ENCODE peak calls at places on chromosomes 4 and X, in nine cellular contexts. One of them, this sample, is unnamed.

GRCh38 chr4:27048350-27049100 is 187.9 kb downstream of the STIM2 start:
- DNase-seq in PC-3: peak
- DNase-seq in NCI-H1930: peak
- DNase-seq in AG08395: peak
- DNase-seq in IMR-90: peak
- DNase-seq in GM13976: peak
- DNase-seq in NCI-H1417: peak
- DNase-seq in Panc1: peak
- DNase-seq in glutamatergic neuron: no peak
- DNase-seq in this sample: peak

GRCh38 chr4:44422912-44423311 is 25.7 kb downstream of the KCTD8 start:
- DNase-seq in PC-3: no peak
- DNase-seq in NCI-H1930: no peak
- DNase-seq in AG08395: no peak
- DNase-seq in IMR-90: no peak
- DNase-seq in GM13976: no peak
- DNase-seq in NCI-H1417: no peak
- DNase-seq in Panc1: no peak
- DNase-seq in glutamatergic neuron: no peak
- DNase-seq in this sample: no peak

GRCh38 chr4:91734682-91735081 is 569.1 kb upstream of the GRID2 start:
- DNase-seq in PC-3: peak
- DNase-seq in NCI-H1930: no peak
- DNase-seq in AG08395: no peak
- DNase-seq in IMR-90: no peak
- DNase-seq in GM13976: no peak
- DNase-seq in NCI-H1417: peak
- DNase-seq in Panc1: no peak
- DNase-seq in glutamatergic neuron: no peak
- DNase-seq in this sample: peak

GRCh38 chr4:41369680-41370079 is 113.0 kb downstream of the UCHL1 start:
- DNase-seq in PC-3: no peak
- DNase-seq in NCI-H1930: no peak
- DNase-seq in AG08395: no peak
- DNase-seq in IMR-90: no peak
- DNase-seq in GM13976: no peak
- DNase-seq in NCI-H1417: peak
- DNase-seq in Panc1: no peak
- DNase-seq in glutamatergic neuron: no peak
- DNase-seq in this sample: peak

GRCh38 chr4:139223682-139224317 is 46.8 kb upstream of the ELF2 start:
- DNase-seq in PC-3: peak
- DNase-seq in NCI-H1930: no peak
- DNase-seq in AG08395: peak
- DNase-seq in IMR-90: peak
- DNase-seq in GM13976: no peak
- DNase-seq in NCI-H1417: no peak
- DNase-seq in Panc1: no peak
- DNase-seq in glutamatergic neuron: no peak
- DNase-seq in this sample: no peak

GRCh38 chr4:85836588-85836987 is 361.6 kb downstream of the ARHGAP24 start:
- DNase-seq in PC-3: no peak
- DNase-seq in NCI-H1930: no peak
- DNase-seq in AG08395: no peak
- DNase-seq in IMR-90: peak
- DNase-seq in GM13976: no peak
- DNase-seq in NCI-H1417: no peak
- DNase-seq in Panc1: no peak
- DNase-seq in glutamatergic neuron: no peak
- DNase-seq in this sample: no peak

GRCh38 chrX:22276781-22277180 is 4.1 kb downstream of the CBLL2 start:
- DNase-seq in PC-3: peak
- DNase-seq in NCI-H1930: no peak
- DNase-seq in AG08395: no peak
- DNase-seq in IMR-90: peak
- DNase-seq in GM13976: no peak
- DNase-seq in NCI-H1417: no peak
- DNase-seq in Panc1: no peak
- DNase-seq in glutamatergic neuron: no peak
- DNase-seq in this sample: no peak

GRCh38 chr4:83454626-83455025 is 997 bp downstream of the HELQ start:
- DNase-seq in PC-3: no peak
- DNase-seq in NCI-H1930: no peak
- DNase-seq in AG08395: peak
- DNase-seq in IMR-90: peak
- DNase-seq in GM13976: no peak
- DNase-seq in NCI-H1417: no peak
- DNase-seq in Panc1: no peak
- DNase-seq in glutamatergic neuron: no peak
- DNase-seq in this sample: no peak

GRCh38 chrX:30620980-30621716 is 32.1 kb upstream of the GK start:
- DNase-seq in PC-3: peak
- DNase-seq in NCI-H1930: no peak
- DNase-seq in AG08395: peak
- DNase-seq in IMR-90: peak
- DNase-seq in GM13976: no peak
- DNase-seq in NCI-H1417: no peak
- DNase-seq in Panc1: no peak
- DNase-seq in glutamatergic neuron: no peak
- DNase-seq in this sample: peak

GRCh38 chr4:164614999-164615398 is 138.9 kb upstream of the SMIM31 start:
- DNase-seq in PC-3: peak
- DNase-seq in NCI-H1930: no peak
- DNase-seq in AG08395: no peak
- DNase-seq in IMR-90: no peak
- DNase-seq in GM13976: no peak
- DNase-seq in NCI-H1417: no peak
- DNase-seq in Panc1: no peak
- DNase-seq in glutamatergic neuron: no peak
- DNase-seq in this sample: no peak

GRCh38 chr4:7654550-7655266 is 220.0 kb upstream of the PSAPL1 start:
- DNase-seq in PC-3: no peak
- DNase-seq in NCI-H1930: no peak
- DNase-seq in AG08395: no peak
- DNase-seq in IMR-90: no peak
- DNase-seq in GM13976: no peak
- DNase-seq in NCI-H1417: peak
- DNase-seq in Panc1: no peak
- DNase-seq in glutamatergic neuron: no peak
- DNase-seq in this sample: no peak

GRCh38 chrX:1178580-1179057 is 33.8 kb downstream of the CRLF2 start:
- DNase-seq in PC-3: peak
- DNase-seq in NCI-H1930: no peak
- DNase-seq in AG08395: no peak
- DNase-seq in IMR-90: no peak
- DNase-seq in GM13976: no peak
- DNase-seq in NCI-H1417: peak
- DNase-seq in Panc1: no peak
- DNase-seq in glutamatergic neuron: no peak
- DNase-seq in this sample: no peak

GRCh38 chr4:169870507-169870906 is 112.8 kb upstream of the HPF1 start:
- DNase-seq in PC-3: no peak
- DNase-seq in NCI-H1930: no peak
- DNase-seq in AG08395: no peak
- DNase-seq in IMR-90: no peak
- DNase-seq in GM13976: no peak
- DNase-seq in NCI-H1417: peak
- DNase-seq in Panc1: no peak
- DNase-seq in glutamatergic neuron: no peak
- DNase-seq in this sample: no peak

GRCh38 chr4:177681902-177682301 is 239.7 kb upstream of the AGA start:
- DNase-seq in PC-3: peak
- DNase-seq in NCI-H1930: no peak
- DNase-seq in AG08395: no peak
- DNase-seq in IMR-90: peak
- DNase-seq in GM13976: no peak
- DNase-seq in NCI-H1417: no peak
- DNase-seq in Panc1: no peak
- DNase-seq in glutamatergic neuron: no peak
- DNase-seq in this sample: no peak

GRCh38 chr4:74228691-74229640 is 71.0 kb downstream of the MTHFD2L start:
- DNase-seq in PC-3: peak
- DNase-seq in NCI-H1930: peak
- DNase-seq in AG08395: peak
- DNase-seq in IMR-90: peak
- DNase-seq in GM13976: peak
- DNase-seq in NCI-H1417: peak
- DNase-seq in Panc1: peak
- DNase-seq in glutamatergic neuron: peak
- DNase-seq in this sample: peak

GRCh38 chr4:26171953-26172352 is 148.9 kb upstream of the RBPJ start:
- DNase-seq in PC-3: no peak
- DNase-seq in NCI-H1930: no peak
- DNase-seq in AG08395: no peak
- DNase-seq in IMR-90: peak
- DNase-seq in GM13976: no peak
- DNase-seq in NCI-H1417: no peak
- DNase-seq in Panc1: no peak
- DNase-seq in glutamatergic neuron: no peak
- DNase-seq in this sample: peak

GRCh38 chr4:13611283-13611842 is 16.2 kb downstream of the BOD1L1 start:
- DNase-seq in PC-3: no peak
- DNase-seq in NCI-H1930: no peak
- DNase-seq in AG08395: no peak
- DNase-seq in IMR-90: peak
- DNase-seq in GM13976: peak
- DNase-seq in NCI-H1417: no peak
- DNase-seq in Panc1: no peak
- DNase-seq in glutamatergic neuron: no peak
- DNase-seq in this sample: no peak

GRCh38 chr4:7662507-7662846 is 227.7 kb upstream of the PSAPL1 start:
- DNase-seq in PC-3: no peak
- DNase-seq in NCI-H1930: no peak
- DNase-seq in AG08395: no peak
- DNase-seq in IMR-90: no peak
- DNase-seq in GM13976: no peak
- DNase-seq in NCI-H1417: no peak
- DNase-seq in Panc1: no peak
- DNase-seq in glutamatergic neuron: no peak
- DNase-seq in this sample: no peak

GRCh38 chrX:56498756-56499155 is 64.7 kb upstream of the UBQLN2 start:
- DNase-seq in PC-3: peak
- DNase-seq in NCI-H1930: no peak
- DNase-seq in AG08395: no peak
- DNase-seq in IMR-90: no peak
- DNase-seq in GM13976: no peak
- DNase-seq in NCI-H1417: no peak
- DNase-seq in Panc1: no peak
- DNase-seq in glutamatergic neuron: no peak
- DNase-seq in this sample: no peak

GRCh38 chr4:142741995-142742394 is 104.1 kb downstream of the INPP4B start:
- DNase-seq in PC-3: peak
- DNase-seq in NCI-H1930: no peak
- DNase-seq in AG08395: no peak
- DNase-seq in IMR-90: no peak
- DNase-seq in GM13976: no peak
- DNase-seq in NCI-H1417: no peak
- DNase-seq in Panc1: no peak
- DNase-seq in glutamatergic neuron: no peak
- DNase-seq in this sample: peak

GRCh38 chr4:58553679-58554078 is 1443.5 kb upstream of the IGFBP7 start:
- DNase-seq in PC-3: peak
- DNase-seq in NCI-H1930: no peak
- DNase-seq in AG08395: no peak
- DNase-seq in IMR-90: no peak
- DNase-seq in GM13976: no peak
- DNase-seq in NCI-H1417: peak
- DNase-seq in Panc1: no peak
- DNase-seq in glutamatergic neuron: no peak
- DNase-seq in this sample: no peak

GRCh38 chr4:66123195-66123594 is 452.9 kb upstream of the EPHA5 start:
- DNase-seq in PC-3: peak
- DNase-seq in NCI-H1930: no peak
- DNase-seq in AG08395: no peak
- DNase-seq in IMR-90: no peak
- DNase-seq in GM13976: no peak
- DNase-seq in NCI-H1417: no peak
- DNase-seq in Panc1: no peak
- DNase-seq in glutamatergic neuron: no peak
- DNase-seq in this sample: no peak

GRCh38 chr4:70705146-70705855 is 16.5 kb upstream of the RUFY3 start:
- DNase-seq in PC-3: peak
- DNase-seq in NCI-H1930: peak
- DNase-seq in AG08395: peak
- DNase-seq in IMR-90: peak
- DNase-seq in GM13976: peak
- DNase-seq in NCI-H1417: peak
- DNase-seq in Panc1: no peak
- DNase-seq in glutamatergic neuron: peak
- DNase-seq in this sample: peak

GRCh38 chr4:53490965-53491622 is 100.2 kb downstream of the LNX1 start:
- DNase-seq in PC-3: peak
- DNase-seq in NCI-H1930: no peak
- DNase-seq in AG08395: peak
- DNase-seq in IMR-90: peak
- DNase-seq in GM13976: peak
- DNase-seq in NCI-H1417: peak
- DNase-seq in Panc1: no peak
- DNase-seq in glutamatergic neuron: no peak
- DNase-seq in this sample: peak

GRCh38 chr4:175378372-175378771 is 433.7 kb downstream of the GPM6A start:
- DNase-seq in PC-3: no peak
- DNase-seq in NCI-H1930: no peak
- DNase-seq in AG08395: no peak
- DNase-seq in IMR-90: no peak
- DNase-seq in GM13976: no peak
- DNase-seq in NCI-H1417: no peak
- DNase-seq in Panc1: no peak
- DNase-seq in glutamatergic neuron: no peak
- DNase-seq in this sample: no peak

GRCh38 chr4:174764105-174764729 is 64.8 kb downstream of the GLRA3 start:
- DNase-seq in PC-3: peak
- DNase-seq in NCI-H1930: peak
- DNase-seq in AG08395: peak
- DNase-seq in IMR-90: peak
- DNase-seq in GM13976: peak
- DNase-seq in NCI-H1417: peak
- DNase-seq in Panc1: peak
- DNase-seq in glutamatergic neuron: no peak
- DNase-seq in this sample: peak

GRCh38 chr4:14879643-14880042 is 122.6 kb upstream of the CPEB2 start:
- DNase-seq in PC-3: no peak
- DNase-seq in NCI-H1930: no peak
- DNase-seq in AG08395: no peak
- DNase-seq in IMR-90: no peak
- DNase-seq in GM13976: no peak
- DNase-seq in NCI-H1417: peak
- DNase-seq in Panc1: no peak
- DNase-seq in glutamatergic neuron: no peak
- DNase-seq in this sample: peak

GRCh38 chrX:87900320-87900908 is 382.8 kb downstream of the KLHL4 start:
- DNase-seq in PC-3: peak
- DNase-seq in NCI-H1930: no peak
- DNase-seq in AG08395: no peak
- DNase-seq in IMR-90: no peak
- DNase-seq in GM13976: no peak
- DNase-seq in NCI-H1417: peak
- DNase-seq in Panc1: no peak
- DNase-seq in glutamatergic neuron: no peak
- DNase-seq in this sample: peak

GRCh38 chr4:55124337-55125076 is 888 bp downstream of the KDR start:
- DNase-seq in PC-3: no peak
- DNase-seq in NCI-H1930: no peak
- DNase-seq in AG08395: peak
- DNase-seq in IMR-90: no peak
- DNase-seq in GM13976: no peak
- DNase-seq in NCI-H1417: no peak
- DNase-seq in Panc1: no peak
- DNase-seq in glutamatergic neuron: peak
- DNase-seq in this sample: no peak

GRCh38 chr4:98113005-98113404 is 30.3 kb downstream of the STPG2 start:
- DNase-seq in PC-3: peak
- DNase-seq in NCI-H1930: peak
- DNase-seq in AG08395: peak
- DNase-seq in IMR-90: peak
- DNase-seq in GM13976: no peak
- DNase-seq in NCI-H1417: peak
- DNase-seq in Panc1: no peak
- DNase-seq in glutamatergic neuron: peak
- DNase-seq in this sample: peak

GRCh38 chr4:165476214-165477098 is 97.6 kb downstream of the CPE start:
- DNase-seq in PC-3: peak
- DNase-seq in NCI-H1930: no peak
- DNase-seq in AG08395: no peak
- DNase-seq in IMR-90: peak
- DNase-seq in GM13976: no peak
- DNase-seq in NCI-H1417: no peak
- DNase-seq in Panc1: no peak
- DNase-seq in glutamatergic neuron: no peak
- DNase-seq in this sample: peak